ENCODE peak calls at places on chromosomes 4 and X, in seven cellular contexts. N is neuronal stem cell, J is IMR-90, L is H9, B is mesendoderm, F is H1, Y is trophoblast cell. M is an unnamed sample.

GRCh38 chr4:106365613-106366012 is 3.0 kb downstream of the GIMD1 start:
- DNase-seq in L (no peak), J (peak), F (no peak), Y (peak), N (no peak), B (peak), M (peak)

GRCh38 chr4:101178731-101179130 is 168.6 kb downstream of the PPP3CA start:
- DNase-seq in N (no peak), B (no peak), Y (no peak), F (no peak), L (no peak), J (peak), M (no peak)

GRCh38 chrX:153793291-153793690 is 884 bp downstream of the IDH3G start:
- DNase-seq in J (no peak), L (no peak), F (no peak), N (no peak), Y (peak), B (peak), M (peak)

GRCh38 chr4:163484906-163485305 is 9.6 kb upstream of the TMA16 start:
- DNase-seq in L (peak), N (peak), Y (peak), J (peak), B (peak), F (peak), M (peak)

GRCh38 chrX:130114141-130114561 is 3.9 kb upstream of the ELF4 start:
- DNase-seq in J (peak), Y (no peak), F (no peak), N (no peak), L (no peak), B (no peak), M (no peak)

GRCh38 chrX:38803609-38804480 is 2.6 kb downstream of the MID1IP1 start:
- DNase-seq in F (peak), J (peak), Y (peak), B (peak), N (peak), L (peak), M (peak)

GRCh38 chr4:4433941-4434340 is 47.0 kb downstream of the NSG1 start:
- DNase-seq in J (no peak), Y (no peak), F (no peak), L (no peak), B (no peak), N (no peak), M (no peak)

GRCh38 chr4:903066-904046 is 28.8 kb downstream of the GAK start:
- DNase-seq in F (no peak), N (no peak), J (no peak), L (no peak), Y (no peak), B (peak), M (no peak)

GRCh38 chr4:74311696-74312313 is 3.5 kb downstream of the EPGN start:
- DNase-seq in B (peak), Y (peak), L (no peak), J (peak), F (no peak), N (peak), M (peak)

GRCh38 chr4:67366341-67366861 is 178.9 kb downstream of the CENPC start:
- DNase-seq in N (no peak), J (no peak), Y (no peak), L (no peak), B (no peak), F (no peak), M (peak)

GRCh38 chrX:139106111-139106510 is 394.6 kb upstream of the FGF13 start:
- DNase-seq in F (no peak), N (no peak), L (no peak), B (peak), J (no peak), Y (peak), M (peak)

GRCh38 chrX:153361781-153362397 is 27.9 kb downstream of the ZNF275 start:
- DNase-seq in N (no peak), Y (no peak), B (no peak), L (no peak), F (no peak), J (no peak), M (no peak)

GRCh38 chr4:101730291-101731117 is 60.0 kb upstream of the BANK1 start:
- DNase-seq in N (peak), F (peak), Y (peak), B (peak), L (peak), J (peak), M (peak)

GRCh38 chr4:138222041-138222440 is 20.1 kb downstream of the SLC7A11 start:
- DNase-seq in F (no peak), N (no peak), B (no peak), L (no peak), Y (no peak), J (peak), M (peak)

GRCh38 chr4:164252286-164252685 is 501.6 kb upstream of the SMIM31 start:
- DNase-seq in B (peak), L (peak), Y (no peak), J (no peak), F (no peak), N (peak), M (peak)

GRCh38 chr4:84874619-84875018 is 91.9 kb downstream of the WDFY3 start:
- DNase-seq in Y (no peak), L (no peak), N (no peak), J (no peak), F (no peak), B (no peak), M (no peak)

GRCh38 chrX:124223524-124223923 is 108.9 kb upstream of the TEX13D start:
- DNase-seq in Y (no peak), J (no peak), L (peak), N (no peak), F (no peak), B (peak), M (no peak)

GRCh38 chr4:30399476-30399875 is 320.7 kb upstream of the PCDH7 start:
- DNase-seq in Y (peak), F (no peak), J (no peak), L (no peak), B (peak), N (no peak), M (no peak)

GRCh38 chr4:6540879-6541278 is 34.1 kb upstream of the MAN2B2 start:
- DNase-seq in B (peak), Y (no peak), F (no peak), N (no peak), L (no peak), J (no peak), M (no peak)

GRCh38 chr4:152382057-152382785 is 153.7 kb downstream of the FBXW7 start:
- DNase-seq in B (no peak), F (no peak), L (no peak), N (no peak), Y (no peak), J (peak), M (peak)

GRCh38 chrX:86910602-86911311 is 606.8 kb upstream of the KLHL4 start:
- DNase-seq in B (no peak), F (no peak), J (no peak), Y (no peak), L (no peak), N (no peak), M (no peak)

GRCh38 chrX:15973299-15973698 is 118.7 kb upstream of the AP1S2 start:
- DNase-seq in F (no peak), N (no peak), L (peak), Y (peak), J (peak), B (peak), M (peak)

GRCh38 chr4:19857405-19857804 is 394.3 kb upstream of the SLIT2 start:
- DNase-seq in F (no peak), Y (no peak), B (no peak), N (no peak), L (no peak), J (peak), M (peak)

GRCh38 chr4:148044889-148045352 is 313.0 kb downstream of the ARHGAP10 start:
- DNase-seq in J (no peak), Y (no peak), B (no peak), F (no peak), N (no peak), L (no peak), M (peak)

GRCh38 chr4:184287697-184288255 is 70.1 kb upstream of the ENPP6 start:
- DNase-seq in N (no peak), F (no peak), Y (peak), L (peak), J (peak), B (peak), M (peak)

GRCh38 chr4:87983996-87984395 is 8.5 kb downstream of the SPP1 start:
- DNase-seq in F (no peak), N (no peak), J (no peak), B (no peak), Y (no peak), L (no peak), M (no peak)

GRCh38 chrX:2883770-2884169 is 45.4 kb downstream of the ARSD start:
- DNase-seq in J (no peak), B (no peak), L (no peak), F (no peak), Y (no peak), N (no peak), M (no peak)

GRCh38 chrX:119885554-119886428 is 9.9 kb upstream of the AKAP14 start:
- DNase-seq in N (no peak), Y (no peak), L (no peak), J (peak), B (peak), F (no peak), M (peak)

GRCh38 chr4:52037730-52038108 is 380 bp downstream of the SGCB start:
- DNase-seq in N (no peak), L (peak), B (peak), Y (no peak), F (peak), J (peak), M (peak)

GRCh38 chr4:61400446-61400845 is 200.3 kb downstream of the ADGRL3 start:
- DNase-seq in N (no peak), Y (no peak), F (no peak), L (no peak), B (no peak), J (no peak), M (no peak)

GRCh38 chr4:139844057-139844456 is 178.4 kb downstream of the MGST2 start:
- DNase-seq in F (no peak), Y (peak), L (no peak), N (no peak), J (no peak), B (no peak), M (no peak)

GRCh38 chr4:54543088-54543795 is 114.5 kb upstream of the KIT start:
- DNase-seq in Y (peak), J (peak), L (no peak), F (no peak), N (no peak), B (no peak), M (peak)

GRCh38 chr4:128287159-128287870 is at the start of gene PGRMC2:
- DNase-seq in F (peak), N (peak), J (peak), L (peak), Y (peak), B (peak), M (peak)
- H3K9ac ChIP-seq in F (peak), N (peak), J (peak), L (peak), Y (peak), B (peak), M (peak)

GRCh38 chr4:132238697-132239096 is 910.4 kb upstream of the PCDH10 start:
- DNase-seq in F (no peak), Y (no peak), B (no peak), N (no peak), J (no peak), L (no peak), M (no peak)

GRCh38 chr4:132240094-132240493 is 909.0 kb upstream of the PCDH10 start:
- DNase-seq in F (no peak), N (no peak), L (no peak), J (no peak), B (no peak), Y (no peak), M (no peak)
- H2BK5ac ChIP-seq in F (no peak), N (no peak), L (no peak), J (no peak), B (no peak), Y (no peak), M (no peak)

GRCh38 chrX:94830717-94831116 is 1156.7 kb downstream of the FAM133A start:
- DNase-seq in Y (no peak), N (no peak), F (no peak), J (no peak), L (no peak), B (no peak), M (no peak)
- H3K9ac ChIP-seq in Y (no peak), N (no peak), F (no peak), J (no peak), L (no peak), B (no peak), M (no peak)

GRCh38 chr4:121653986-121654385 is 42.8 kb downstream of the ANXA5 start:
- DNase-seq in F (no peak), N (no peak), Y (no peak), L (no peak), B (no peak), J (no peak), M (no peak)

GRCh38 chr4:121653214-121653613 is 43.6 kb downstream of the ANXA5 start:
- DNase-seq in B (no peak), F (no peak), N (no peak), Y (no peak), J (no peak), L (no peak), M (no peak)

GRCh38 chr4:121650741-121651140 is 46.0 kb downstream of the ANXA5 start:
- DNase-seq in B (no peak), J (no peak), F (no peak), Y (no peak), L (no peak), N (no peak), M (no peak)

GRCh38 chr4:121651597-121651996 is 45.2 kb downstream of the ANXA5 start:
- DNase-seq in F (no peak), N (no peak), Y (no peak), B (no peak), L (no peak), J (no peak), M (no peak)

DNA sequence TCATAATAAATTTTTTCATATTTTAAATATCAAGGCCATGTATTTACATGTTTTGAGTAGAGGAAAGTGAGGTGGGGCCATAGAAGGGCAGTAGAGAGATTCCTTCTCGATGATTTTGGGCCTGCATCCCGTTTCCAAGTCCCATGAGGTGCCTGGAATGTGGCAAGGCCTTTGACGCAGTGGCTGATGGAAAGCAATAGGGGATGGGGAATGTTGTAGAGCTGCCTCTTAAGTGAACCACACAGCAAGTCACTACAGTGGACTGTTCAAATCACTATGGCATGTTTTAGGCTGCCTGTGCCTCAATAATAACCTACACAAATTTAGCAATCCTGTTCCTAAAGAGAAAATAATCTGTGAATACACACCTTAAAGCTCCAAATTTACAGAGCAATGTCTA is 48.3 kb downstream of the ANXA5 start:
- DNase-seq in B (peak), L (no peak), F (no peak), J (no peak), N (no peak), Y (peak), M (no peak)
- H2BK5ac ChIP-seq in B (no peak), L (no peak), F (no peak), J (no peak), N (no peak), Y (no peak), M (no peak)

GRCh38 chr4:77050962-77051361 is 24.8 kb downstream of the CCNI start:
- DNase-seq in F (no peak), B (no peak), Y (no peak), J (no peak), L (no peak), N (no peak), M (no peak)

GRCh38 chr4:77047037-77047436 is 28.8 kb downstream of the CCNI start:
- DNase-seq in F (no peak), N (no peak), Y (peak), L (no peak), J (peak), B (peak), M (peak)

GRCh38 chr4:77052352-77052751 is 23.4 kb downstream of the CCNI start:
- DNase-seq in L (peak), B (peak), F (peak), N (no peak), J (peak), Y (peak), M (peak)
- H3K9ac ChIP-seq in L (no peak), B (peak), F (no peak), N (no peak), J (no peak), Y (no peak), M (peak)

DNA sequence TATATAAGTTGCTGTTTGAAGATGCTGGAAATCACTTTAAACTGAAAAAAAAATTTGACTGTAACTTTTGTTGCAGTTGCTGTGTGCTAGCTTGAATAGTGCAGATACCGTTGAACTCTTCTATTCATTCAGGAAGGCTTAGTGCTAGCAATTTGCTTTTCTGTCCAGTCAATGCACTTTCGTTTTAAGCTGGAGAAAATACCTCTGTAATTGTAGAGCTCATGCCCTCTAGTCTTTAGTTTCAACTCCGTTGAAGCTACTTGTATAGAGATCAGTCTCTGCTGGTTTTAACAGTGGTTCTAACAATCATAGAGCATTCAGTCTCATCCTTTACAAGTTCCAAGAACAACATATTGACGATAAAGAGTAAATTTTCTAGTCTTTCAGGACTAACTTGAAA is 49.0 kb upstream of the TRPC3 start:
- DNase-seq in Y (no peak), J (no peak), N (no peak), B (no peak), F (no peak), L (no peak), M (no peak)
- H2BK5ac ChIP-seq in Y (no peak), J (no peak), N (no peak), B (no peak), F (no peak), L (no peak), M (no peak)

GRCh38 chrX:148871422-148872152 is 371.2 kb downstream of the AFF2 start:
- DNase-seq in B (no peak), Y (peak), F (no peak), L (no peak), N (no peak), J (peak), M (no peak)

GRCh38 chrX:148867596-148867995 is 367.2 kb downstream of the AFF2 start:
- DNase-seq in B (no peak), Y (peak), J (no peak), F (no peak), L (no peak), N (no peak), M (no peak)

GRCh38 chrX:148874621-148875020 is 374.2 kb downstream of the AFF2 start:
- DNase-seq in F (no peak), Y (no peak), J (peak), N (no peak), L (no peak), B (no peak), M (peak)

GRCh38 chrX:148872881-148873280 is 372.5 kb downstream of the AFF2 start:
- DNase-seq in F (no peak), Y (no peak), B (no peak), N (no peak), L (no peak), J (no peak), M (no peak)

DNA sequence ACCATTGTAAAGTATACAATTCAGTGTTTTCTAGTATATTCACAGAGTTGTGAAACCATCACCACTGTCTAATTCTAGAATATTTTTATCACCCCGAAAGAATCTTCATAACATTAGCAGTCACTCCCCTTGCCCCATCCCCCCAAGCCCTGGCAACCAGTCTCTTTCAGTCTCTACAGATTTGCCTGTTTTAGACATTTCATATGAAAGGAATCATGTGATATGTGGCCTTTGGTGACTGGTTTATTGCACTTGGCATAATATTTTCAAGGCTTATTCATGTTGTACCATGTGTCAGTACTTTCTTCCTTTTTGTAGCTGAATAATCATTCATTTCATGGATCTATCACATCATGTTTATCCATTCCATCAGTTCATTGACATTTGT is 371.7 kb downstream of the AFF2 start:
- DNase-seq in J (no peak), Y (no peak), F (no peak), N (no peak), L (no peak), B (no peak), M (no peak)
- H3K9ac ChIP-seq in J (no peak), Y (no peak), F (no peak), N (no peak), L (no peak), B (no peak), M (peak)

GRCh38 chr4:94244829-94245185 is 37.1 kb downstream of the SMARCAD1 start:
- DNase-seq in N (no peak), B (no peak), J (no peak), F (no peak), L (no peak), Y (no peak), M (no peak)
- H2BK5ac ChIP-seq in N (no peak), B (no peak), J (no peak), F (no peak), L (no peak), Y (no peak), M (no peak)

GRCh38 chrX:1599791-1600405 is 8.5 kb downstream of the AKAP17A start:
- DNase-seq in Y (no peak), N (no peak), F (peak), L (no peak), B (no peak), J (no peak), M (no peak)
- H3K9ac ChIP-seq in Y (no peak), N (no peak), F (no peak), L (no peak), B (no peak), J (no peak), M (no peak)

M was measured in mesenchymal stem cell.